ENCODE peak calls at places on chromosomes 13 and 19, in ten cellular contexts. One of them, this sample, is unnamed.

GRCh38 chr13:89375839-89376238 is 1704.7 kb downstream of the SLITRK5 start:
- DNase-seq in activated gamma-delta T cell treated with Interleukin-2 at 50 U/mL for 16 hours: no peak
- DNase-seq in heart left ventricle: no peak
- DNase-seq in GM03348: peak; percentile 25
- DNase-seq in fibroblast of gingiva: peak; percentile 61
- DNase-seq in hippocampal formation: no peak
- DNase-seq in H7: no peak
- DNase-seq in head of caudate nucleus: no peak
- DNase-seq in breast epithelium: no peak
- DNase-seq in caudate nucleus: no peak
- DNase-seq in this sample: no peak

GRCh38 chr19:1105217-1105872 is 1.6 kb downstream of the GPX4 start:
- DNase-seq in GM03348: no peak
- DNase-seq in head of caudate nucleus: no peak
- DNase-seq in caudate nucleus: no peak
- DNase-seq in H7: no peak
- DNase-seq in activated gamma-delta T cell treated with Interleukin-2 at 50 U/mL for 16 hours: no peak
- DNase-seq in fibroblast of gingiva: peak; percentile 47
- DNase-seq in heart left ventricle: no peak
- DNase-seq in hippocampal formation: no peak
- DNase-seq in breast epithelium: no peak
- DNase-seq in this sample: no peak

GRCh38 chr19:47093254-47093653 is 20.3 kb downstream of the ZC3H4 start:
- DNase-seq in hippocampal formation: no peak
- DNase-seq in fibroblast of gingiva: peak; percentile 76
- DNase-seq in GM03348: no peak
- DNase-seq in head of caudate nucleus: no peak
- DNase-seq in caudate nucleus: no peak
- DNase-seq in H7: no peak
- DNase-seq in breast epithelium: no peak
- DNase-seq in activated gamma-delta T cell treated with Interleukin-2 at 50 U/mL for 16 hours: no peak
- DNase-seq in heart left ventricle: no peak
- DNase-seq in this sample: no peak

GRCh38 chr13:64369121-64369520 is 2861.0 kb downstream of the PCDH9 start:
- DNase-seq in GM03348: no peak
- DNase-seq in fibroblast of gingiva: no peak
- DNase-seq in activated gamma-delta T cell treated with Interleukin-2 at 50 U/mL for 16 hours: no peak
- DNase-seq in caudate nucleus: no peak
- DNase-seq in heart left ventricle: no peak
- DNase-seq in hippocampal formation: no peak
- DNase-seq in breast epithelium: no peak
- DNase-seq in H7: no peak
- DNase-seq in head of caudate nucleus: no peak
- DNase-seq in this sample: no peak

GRCh38 chr19:49442793-49443365 is 1.6 kb upstream of the SLC17A7 start:
- DNase-seq in fibroblast of gingiva: peak; percentile 88
- DNase-seq in GM03348: peak; percentile 93
- DNase-seq in heart left ventricle: peak; percentile 97
- DNase-seq in activated gamma-delta T cell treated with Interleukin-2 at 50 U/mL for 16 hours: peak; percentile 33
- DNase-seq in hippocampal formation: peak; percentile 50
- DNase-seq in breast epithelium: peak; percentile 94
- DNase-seq in H7: peak; percentile 98
- DNase-seq in caudate nucleus: no peak
- DNase-seq in head of caudate nucleus: peak; percentile 39
- DNase-seq in this sample: no peak

GRCh38 chr19:1171755-1172352 is 2.2 kb downstream of the SBNO2 start:
- DNase-seq in activated gamma-delta T cell treated with Interleukin-2 at 50 U/mL for 16 hours: no peak
- DNase-seq in H7: no peak
- DNase-seq in heart left ventricle: no peak
- DNase-seq in hippocampal formation: no peak
- DNase-seq in head of caudate nucleus: no peak
- DNase-seq in fibroblast of gingiva: no peak
- DNase-seq in GM03348: no peak
- DNase-seq in caudate nucleus: no peak
- DNase-seq in breast epithelium: no peak
- DNase-seq in this sample: peak; percentile 33

GRCh38 chr19:14369399-14370168 is 11.7 kb upstream of the ADGRE5 start:
- DNase-seq in caudate nucleus: no peak
- DNase-seq in head of caudate nucleus: no peak
- DNase-seq in heart left ventricle: no peak
- DNase-seq in GM03348: peak; percentile 47
- DNase-seq in activated gamma-delta T cell treated with Interleukin-2 at 50 U/mL for 16 hours: peak; percentile 77
- DNase-seq in fibroblast of gingiva: peak; percentile 20
- DNase-seq in H7: no peak
- DNase-seq in breast epithelium: no peak
- DNase-seq in hippocampal formation: no peak
- DNase-seq in this sample: no peak

GRCh38 chr13:50386527-50387123 is 371.4 kb downstream of the KCNRG start:
- DNase-seq in H7: no peak
- DNase-seq in caudate nucleus: no peak
- DNase-seq in fibroblast of gingiva: peak; percentile 85
- DNase-seq in GM03348: peak; percentile 65
- DNase-seq in hippocampal formation: peak; percentile 34
- DNase-seq in activated gamma-delta T cell treated with Interleukin-2 at 50 U/mL for 16 hours: no peak
- DNase-seq in head of caudate nucleus: no peak
- DNase-seq in heart left ventricle: peak; percentile 42
- DNase-seq in breast epithelium: no peak
- DNase-seq in this sample: peak; percentile 46

GRCh38 chr13:110054041-110054440 is 252.9 kb downstream of the COL4A1 start:
- DNase-seq in H7: no peak
- DNase-seq in GM03348: no peak
- DNase-seq in fibroblast of gingiva: no peak
- DNase-seq in heart left ventricle: no peak
- DNase-seq in activated gamma-delta T cell treated with Interleukin-2 at 50 U/mL for 16 hours: no peak
- DNase-seq in hippocampal formation: no peak
- DNase-seq in head of caudate nucleus: no peak
- DNase-seq in breast epithelium: no peak
- DNase-seq in caudate nucleus: no peak
- DNase-seq in this sample: no peak

GRCh38 chr13:30792257-30793000 is 57.1 kb downstream of the ALOX5AP start:
- DNase-seq in hippocampal formation: peak; percentile 47
- DNase-seq in head of caudate nucleus: peak; percentile 56
- DNase-seq in heart left ventricle: peak; percentile 86
- DNase-seq in H7: peak; percentile 65
- DNase-seq in breast epithelium: peak; percentile 87
- DNase-seq in caudate nucleus: peak; percentile 51
- DNase-seq in fibroblast of gingiva: peak; percentile 97
- DNase-seq in GM03348: peak; percentile 95
- DNase-seq in activated gamma-delta T cell treated with Interleukin-2 at 50 U/mL for 16 hours: no peak
- DNase-seq in this sample: peak; percentile 46

GRCh38 chr13:30360586-30360985 is 53.2 kb upstream of the KATNAL1 start:
- DNase-seq in breast epithelium: no peak
- DNase-seq in caudate nucleus: no peak
- DNase-seq in fibroblast of gingiva: no peak
- DNase-seq in heart left ventricle: peak; percentile 32
- DNase-seq in GM03348: no peak
- DNase-seq in head of caudate nucleus: no peak
- DNase-seq in activated gamma-delta T cell treated with Interleukin-2 at 50 U/mL for 16 hours: no peak
- DNase-seq in hippocampal formation: no peak
- DNase-seq in H7: no peak
- DNase-seq in this sample: no peak

GRCh38 chr19:30062331-30063183 is 120.5 kb downstream of the URI1 start:
- DNase-seq in caudate nucleus: no peak
- DNase-seq in activated gamma-delta T cell treated with Interleukin-2 at 50 U/mL for 16 hours: no peak
- DNase-seq in GM03348: no peak
- DNase-seq in hippocampal formation: no peak
- DNase-seq in heart left ventricle: no peak
- DNase-seq in breast epithelium: no peak
- DNase-seq in head of caudate nucleus: no peak
- DNase-seq in fibroblast of gingiva: no peak
- DNase-seq in H7: peak; percentile 58
- DNase-seq in this sample: no peak

GRCh38 chr19:40006273-40006691 is 9.4 kb downstream of the ZNF546 start:
- DNase-seq in caudate nucleus: no peak
- DNase-seq in breast epithelium: no peak
- DNase-seq in activated gamma-delta T cell treated with Interleukin-2 at 50 U/mL for 16 hours: no peak
- DNase-seq in H7: no peak
- DNase-seq in hippocampal formation: no peak
- DNase-seq in fibroblast of gingiva: peak; percentile 57
- DNase-seq in GM03348: peak; percentile 11
- DNase-seq in heart left ventricle: no peak
- DNase-seq in head of caudate nucleus: no peak
- DNase-seq in this sample: no peak

GRCh38 chr19:43799502-43800142 is 2.6 kb downstream of the LYPD5 start:
- DNase-seq in GM03348: no peak
- DNase-seq in H7: peak; percentile 22
- DNase-seq in caudate nucleus: no peak
- DNase-seq in fibroblast of gingiva: no peak
- DNase-seq in heart left ventricle: no peak
- DNase-seq in breast epithelium: no peak
- DNase-seq in hippocampal formation: no peak
- DNase-seq in head of caudate nucleus: no peak
- DNase-seq in activated gamma-delta T cell treated with Interleukin-2 at 50 U/mL for 16 hours: no peak
- DNase-seq in this sample: no peak

GRCh38 chr13:95704510-95704909 is 27.6 kb downstream of the DNAJC3 start:
- DNase-seq in caudate nucleus: no peak
- DNase-seq in heart left ventricle: no peak
- DNase-seq in fibroblast of gingiva: no peak
- DNase-seq in head of caudate nucleus: no peak
- DNase-seq in breast epithelium: no peak
- DNase-seq in H7: peak; percentile 29
- DNase-seq in hippocampal formation: no peak
- DNase-seq in GM03348: no peak
- DNase-seq in activated gamma-delta T cell treated with Interleukin-2 at 50 U/mL for 16 hours: no peak
- DNase-seq in this sample: no peak

GRCh38 chr13:88417801-88418200 is 746.6 kb downstream of the SLITRK5 start:
- DNase-seq in hippocampal formation: no peak
- DNase-seq in head of caudate nucleus: no peak
- DNase-seq in caudate nucleus: no peak
- DNase-seq in GM03348: no peak
- DNase-seq in heart left ventricle: no peak
- DNase-seq in breast epithelium: no peak
- DNase-seq in fibroblast of gingiva: no peak
- DNase-seq in H7: no peak
- DNase-seq in activated gamma-delta T cell treated with Interleukin-2 at 50 U/mL for 16 hours: no peak
- DNase-seq in this sample: no peak

GRCh38 chr13:112619730-112620639 is 32.0 kb upstream of the TUBGCP3 start:
- DNase-seq in breast epithelium: no peak
- DNase-seq in GM03348: no peak
- DNase-seq in fibroblast of gingiva: no peak
- DNase-seq in activated gamma-delta T cell treated with Interleukin-2 at 50 U/mL for 16 hours: no peak
- DNase-seq in H7: peak; percentile 91
- DNase-seq in caudate nucleus: peak; percentile 40
- DNase-seq in heart left ventricle: peak; percentile 39
- DNase-seq in hippocampal formation: no peak
- DNase-seq in head of caudate nucleus: no peak
- DNase-seq in this sample: no peak

This sample was measured in C1 segment of cervical spinal cord.